ENCODE peak calls at places on chromosomes 11 and 22, in five cellular contexts. G is HTR-8/SVneo, K is HFF-Myc, J is NCI-H1092, V is OCI-M1. F is an unnamed sample.

GRCh38 chr11:112085822-112086421 is 634 bp downstream of the TIMM8B start:
- DNase-seq in G (peak; percentile 48), K (no peak), J (no peak), V (peak; percentile 81), F (no peak)

GRCh38 chr11:86191874-86192273 is 52.7 kb upstream of the EED start:
- DNase-seq in J (no peak), V (no peak), G (no peak), K (no peak), F (no peak)

GRCh38 chr11:46291441-46292143 is 14.1 kb downstream of the CREB3L1 start:
- DNase-seq in J (no peak), K (no peak), G (no peak), V (no peak), F (no peak)

GRCh38 chr22:17257091-17257490 is 37.9 kb upstream of the ADA2 start:
- DNase-seq in K (no peak), J (peak; percentile 87), G (no peak), V (no peak), F (no peak)

GRCh38 chr11:70002433-70002832 is 75.7 kb upstream of the ANO1 start:
- DNase-seq in V (no peak), J (no peak), K (no peak), G (no peak), F (no peak)

GRCh38 chr11:110337570-110338193 is 41.3 kb upstream of the RDX start:
- DNase-seq in G (no peak), J (no peak), K (no peak), V (no peak), F (no peak)

GRCh38 chr22:19786959-19787848 is 26.6 kb downstream of the TBX1 start:
- DNase-seq in J (no peak), K (no peak), V (no peak), G (no peak), F (no peak)

GRCh38 chr11:34926101-34926830 is 9.8 kb downstream of the PDHX start:
- DNase-seq in V (peak; percentile 69), J (no peak), K (peak; percentile 37), G (peak; percentile 25), F (no peak)

GRCh38 chr11:69425444-69425843 is 56.0 kb upstream of the LINC01488 start:
- DNase-seq in V (no peak), K (no peak), J (no peak), G (no peak), F (no peak)

GRCh38 chr22:41074941-41075710 is 17.3 kb upstream of the EP300 start:
- DNase-seq in J (no peak), G (no peak), V (no peak), K (no peak), F (no peak)

GRCh38 chr11:92642146-92642919 is 327.1 kb upstream of the MTNR1B start:
- DNase-seq in V (no peak), G (no peak), J (no peak), K (no peak), F (no peak)

GRCh38 chr11:2194877-2195755 is 23.5 kb upstream of the TH start:
- DNase-seq in J (peak; percentile 55), G (peak; percentile 66), K (no peak), V (peak; percentile 39), F (no peak)

GRCh38 chr11:31254411-31254810 is 115.1 kb downstream of the DCDC1 start:
- DNase-seq in V (no peak), J (no peak), G (no peak), K (no peak), F (no peak)

GRCh38 chr11:46489668-46490560 is 98.3 kb upstream of the CHRM4 start:
- DNase-seq in J (peak; percentile 41), K (no peak), G (peak; percentile 61), V (peak; percentile 60), F (no peak)

F was measured in GM12864.